ENCODE peak calls at places on chromosomes 4 and X, in eight cellular contexts. I is DND-41, E is astrocyte, P is tibial nerve, Q is heart right ventricle, N is tibial artery, W is left ventricle myocardium inferior, K is ovary. C is an unnamed sample. For H3K4me1, the result is how much of the 10 kb centered on the place peaks cover.

GRCh38 chr4:48553720-48554119 is 63.7 kb downstream of the ZAR1 start:
- DNase-seq in P (no peak), K (no peak), Q (no peak), E (no peak), W (no peak), I (no peak), N (no peak), C (no peak)

GRCh38 chr4:23962462-23962861 is 72.6 kb upstream of the PPARGC1A start:
- DNase-seq in N (no peak), P (no peak), K (no peak), E (no peak), W (no peak), Q (no peak), I (no peak), C (no peak)

GRCh38 chrX:39705299-39705698 is 392.5 kb downstream of the BCOR start:
- DNase-seq in W (peak), P (peak), Q (peak), N (peak), E (peak), I (no peak), K (peak), C (peak)

GRCh38 chr4:118740869-118741268 is 55.7 kb downstream of the METTL14 start:
- DNase-seq in W (no peak), N (no peak), P (no peak), K (no peak), Q (no peak), I (no peak), E (no peak), C (no peak)

GRCh38 chr4:142596121-142596520 is 250.0 kb downstream of the INPP4B start:
- DNase-seq in N (no peak), Q (no peak), P (no peak), K (no peak), W (no peak), E (no peak), I (no peak), C (no peak)

GRCh38 chr4:26360864-26361263 is 40.0 kb downstream of the RBPJ start:
- DNase-seq in P (no peak), Q (no peak), N (no peak), E (no peak), I (no peak), W (no peak), K (no peak), C (no peak)

GRCh38 chr4:7719354-7720174 is 220.1 kb downstream of the AFAP1 start:
- DNase-seq in E (no peak), I (peak), Q (peak), N (no peak), P (peak), W (peak), K (peak), C (no peak)

GRCh38 chr4:60683953-60684352 is 516.2 kb upstream of the ADGRL3 start:
- DNase-seq in Q (no peak), I (no peak), N (no peak), E (peak), P (no peak), W (no peak), K (no peak), C (no peak)

GRCh38 chrX:103910371-103910770 is 52.1 kb upstream of the TMSB15B start:
- DNase-seq in E (no peak), N (no peak), I (no peak), P (no peak), Q (no peak), K (no peak), W (no peak), C (no peak)

GRCh38 chr4:44495136-44495535 is 46.5 kb upstream of the KCTD8 start:
- DNase-seq in E (no peak), P (no peak), N (no peak), W (no peak), I (no peak), Q (no peak), K (no peak), C (no peak)

GRCh38 chrX:16883487-16883804 is 13.3 kb upstream of the RBBP7 start:
- DNase-seq in W (no peak), Q (no peak), P (no peak), I (no peak), N (no peak), E (no peak), K (no peak), C (no peak)

GRCh38 chr4:32226201-32226600 is 1506.0 kb downstream of the PCDH7 start:
- DNase-seq in Q (no peak), K (no peak), N (no peak), P (no peak), W (no peak), E (peak), I (no peak), C (no peak)

GRCh38 chrX:24392709-24393108 is 32.3 kb downstream of the SUPT20HL1 start:
- DNase-seq in P (no peak), W (peak), N (no peak), I (no peak), K (no peak), E (no peak), Q (peak), C (no peak)

GRCh38 chrX:12881914-12882313 is 15.0 kb downstream of the TLR7 start:
- DNase-seq in W (no peak), K (no peak), E (no peak), P (no peak), I (no peak), Q (no peak), N (no peak), C (no peak)

GRCh38 chrX:19462879-19463278 is 52.4 kb downstream of the MAP3K15 start:
- DNase-seq in I (no peak), P (no peak), N (no peak), W (no peak), E (no peak), Q (no peak), K (no peak), C (no peak)

GRCh38 chr4:138344851-138345250 is 102.7 kb upstream of the SLC7A11 start:
- DNase-seq in W (no peak), I (no peak), P (no peak), E (no peak), N (no peak), K (no peak), Q (no peak), C (no peak)

GRCh38 chrX:123665197-123665596 is 67.7 kb downstream of the THOC2 start:
- DNase-seq in P (no peak), W (no peak), I (no peak), K (no peak), Q (no peak), N (no peak), E (peak), C (no peak)

GRCh38 chr4:164997941-164998340 is 20.5 kb upstream of the TRIM61 start:
- DNase-seq in Q (no peak), W (no peak), P (no peak), K (no peak), I (no peak), N (no peak), E (no peak), C (no peak)

GRCh38 chr4:128528793-128529553 is 241.4 kb upstream of the PGRMC2 start:
- DNase-seq in N (no peak), Q (peak), W (no peak), K (no peak), E (peak), P (peak), I (no peak), C (no peak)

GRCh38 chr4:105637409-105638258 is 70.9 kb downstream of the INTS12 start:
- DNase-seq in E (peak), Q (peak), K (peak), N (peak), P (peak), W (peak), I (peak), C (peak)

GRCh38 chr4:105569014-105569850 is 16.8 kb downstream of the ARHGEF38 start:
- DNase-seq in W (no peak), K (no peak), I (no peak), P (no peak), Q (no peak), N (no peak), E (no peak), C (no peak)

GRCh38 chrX:101260435-101260834 is 30.7 kb downstream of the TAF7L start:
- DNase-seq in K (no peak), E (no peak), P (no peak), W (no peak), Q (no peak), I (no peak), N (no peak), C (no peak)

GRCh38 chr4:24394041-24394440 is 190.3 kb downstream of the DHX15 start:
- DNase-seq in I (no peak), K (no peak), E (peak), N (no peak), Q (no peak), W (no peak), P (no peak), C (no peak)

GRCh38 chrX:54495814-54496516 is at the start of gene FGD1:
- DNase-seq in K (peak), W (peak), N (peak), P (peak), Q (peak), I (peak), E (peak), C (peak)

GRCh38 chr4:128908735-128909134 is 99.2 kb downstream of the JADE1 start:
- DNase-seq in I (no peak), P (no peak), Q (no peak), E (no peak), K (no peak), W (no peak), N (no peak), C (no peak)

GRCh38 chrX:71253253-71254091 is 468 bp downstream of the ZMYM3 start:
- DNase-seq in Q (peak), W (peak), E (peak), N (no peak), P (peak), K (peak), I (peak), C (no peak)

GRCh38 chrX:151984328-151984727 is 9.9 kb upstream of the GABRE start:
- DNase-seq in I (no peak), K (no peak), E (peak), N (no peak), W (no peak), P (no peak), Q (no peak), C (no peak)

GRCh38 chr4:108166441-108167315 is 2.1 kb downstream of the LEF1 start:
- DNase-seq in N (no peak), P (no peak), K (no peak), E (peak), I (peak), W (no peak), Q (no peak), C (no peak)

GRCh38 chrX:153573999-153574398 is 24.9 kb downstream of the CCNQ start:
- DNase-seq in Q (no peak), E (no peak), K (no peak), I (no peak), N (no peak), W (no peak), P (no peak), C (no peak)

GRCh38 chr4:89171176-89171575 is 59.8 kb downstream of the TIGD2 start:
- DNase-seq in I (no peak), N (no peak), K (no peak), P (no peak), Q (no peak), W (no peak), E (no peak), C (no peak)

GRCh38 chrX:45715787-45716186 is 515.1 kb upstream of the DIPK2B start:
- DNase-seq in K (no peak), W (no peak), N (no peak), I (no peak), Q (no peak), E (peak), P (no peak), C (no peak)

GRCh38 chrX:54933150-54933826 is 12.7 kb downstream of the TRO start:
- DNase-seq in P (no peak), E (no peak), N (no peak), Q (no peak), I (no peak), K (no peak), W (no peak), C (no peak)

GRCh38 chr4:689498-690122 is 659 bp upstream of the SLC49A3 start:
- DNase-seq in K (no peak), E (no peak), W (no peak), N (no peak), I (no peak), P (no peak), Q (no peak), C (peak)
- TF ChIP-seq CTCF in K (no peak), E (no peak), W (no peak), N (no peak), I (no peak), P (no peak), Q (no peak), C (no peak)

GRCh38 chr4:183096276-183096965 is 2.6 kb upstream of the WWC2 start:
- DNase-seq in K (no peak), Q (no peak), I (no peak), W (no peak), N (no peak), E (no peak), P (no peak), C (no peak)

GRCh38 chr4:183098723-183099536 is at the start of gene WWC2:
- DNase-seq in N (peak), P (peak), E (peak), Q (peak), W (peak), K (peak), I (no peak), C (peak)

GRCh38 chr4:183098080-183098722 is 856 bp upstream of the WWC2 start:
- DNase-seq in N (peak), I (no peak), E (no peak), P (peak), W (peak), K (peak), Q (peak), C (peak)

GRCh38 chr4:183099537-183100297 is 660 bp downstream of the WWC2 start:
- DNase-seq in Q (peak), I (no peak), W (peak), N (peak), E (no peak), K (peak), P (no peak), C (peak)

DNA sequence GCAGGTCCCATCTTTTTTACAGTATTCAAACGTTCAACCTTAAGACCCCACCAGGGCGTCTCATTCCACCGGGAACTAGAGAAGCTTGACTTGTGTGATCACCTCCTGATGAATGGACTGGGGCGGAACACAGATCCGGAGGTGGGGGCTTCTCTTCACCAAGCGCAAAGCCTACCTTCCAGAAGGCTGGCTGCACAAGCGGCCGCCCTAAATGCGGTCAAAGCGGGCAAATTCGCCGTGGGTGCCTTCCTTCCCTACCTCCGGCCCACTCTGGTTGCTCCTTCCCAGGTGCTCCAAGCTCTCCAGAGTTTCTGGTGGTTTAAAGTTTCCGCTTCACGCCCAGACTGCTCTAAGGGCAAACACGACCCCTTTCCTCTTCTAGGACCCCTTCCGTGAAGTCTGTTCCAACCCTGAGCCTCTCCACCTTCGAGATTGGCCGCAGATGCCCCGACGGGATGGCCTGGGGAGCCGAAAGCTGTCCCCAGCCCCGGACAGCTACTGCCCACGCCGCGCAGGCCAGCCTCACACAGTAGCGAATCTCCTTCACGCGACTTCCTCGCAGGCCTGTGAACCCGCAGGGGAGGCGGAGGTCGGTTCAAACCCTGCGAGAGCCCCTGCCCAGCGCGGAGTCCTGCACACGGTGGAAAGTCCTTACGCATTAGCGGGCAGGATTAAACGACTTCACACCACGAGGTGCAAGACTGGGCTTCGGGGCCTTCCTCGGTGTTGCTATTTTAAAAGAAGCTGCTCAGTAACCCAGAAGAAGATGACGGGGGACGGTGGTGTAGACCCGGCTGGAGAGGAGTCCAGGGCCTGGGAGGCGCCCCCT is 1.6 kb upstream of the WWC2 start:
- DNase-seq in P (peak), E (no peak), N (peak), W (peak), I (no peak), Q (peak), K (peak), C (peak)
- H3K4me1 ChIP-seq in P (under half), E (under half), N (under half), W (under half), I (under half), Q (under half), K (under half), C (under half)

GRCh38 chr4:184529283-184529682 is 54.9 kb upstream of the IRF2 start:
- DNase-seq in N (no peak), E (peak), W (no peak), P (no peak), I (no peak), K (no peak), Q (no peak), C (no peak)
- H3K27ac ChIP-seq in N (no peak), E (peak), W (no peak), P (no peak), I (no peak), K (no peak), Q (no peak), C (no peak)

GRCh38 chr4:69829678-69830077 is 30.3 kb downstream of the SULT1E1 start:
- DNase-seq in E (no peak), P (no peak), Q (no peak), I (no peak), K (no peak), N (no peak), W (no peak), C (no peak)
- TF ChIP-seq CTCF in E (no peak), P (no peak), Q (no peak), I (no peak), K (no peak), N (no peak), W (no peak), C (no peak)

DNA sequence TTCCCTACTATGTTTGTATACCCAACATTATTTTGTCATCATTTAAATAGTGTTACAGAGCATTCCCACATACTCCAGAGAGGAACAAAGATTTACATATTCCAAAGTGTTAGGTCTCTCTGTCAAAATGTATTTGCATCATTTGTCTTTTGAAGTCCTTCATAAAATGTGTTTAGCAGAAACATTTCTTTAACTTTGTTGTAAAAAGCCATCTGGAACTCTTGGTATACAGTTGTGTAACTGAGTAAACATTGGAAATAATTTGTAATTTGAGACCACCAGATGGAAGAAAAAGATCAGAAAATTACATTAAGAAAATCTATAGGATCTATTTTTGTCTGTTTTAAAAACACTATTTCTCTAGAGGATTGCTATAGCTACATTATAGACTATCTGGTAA is 56.6 kb upstream of the ALB start:
- DNase-seq in E (no peak), P (no peak), W (no peak), I (no peak), N (no peak), K (no peak), Q (no peak), C (no peak)
- H3K4me1 ChIP-seq in E (under half), P (under half), W (under half), I (under half), N (under half), K (under half), Q (under half), C (under half)

GRCh38 chrX:130228871-130229270 is 39.8 kb downstream of the ZNF280C start:
- DNase-seq in K (no peak), P (no peak), E (no peak), I (peak), Q (no peak), N (no peak), W (no peak), C (no peak)

GRCh38 chrX:130224810-130225209 is 43.9 kb downstream of the ZNF280C start:
- DNase-seq in I (no peak), W (no peak), P (no peak), K (no peak), N (no peak), E (no peak), Q (no peak), C (no peak)
- H3K27ac ChIP-seq in I (no peak), W (no peak), P (no peak), K (no peak), N (no peak), E (no peak), Q (no peak), C (no peak)

DNA sequence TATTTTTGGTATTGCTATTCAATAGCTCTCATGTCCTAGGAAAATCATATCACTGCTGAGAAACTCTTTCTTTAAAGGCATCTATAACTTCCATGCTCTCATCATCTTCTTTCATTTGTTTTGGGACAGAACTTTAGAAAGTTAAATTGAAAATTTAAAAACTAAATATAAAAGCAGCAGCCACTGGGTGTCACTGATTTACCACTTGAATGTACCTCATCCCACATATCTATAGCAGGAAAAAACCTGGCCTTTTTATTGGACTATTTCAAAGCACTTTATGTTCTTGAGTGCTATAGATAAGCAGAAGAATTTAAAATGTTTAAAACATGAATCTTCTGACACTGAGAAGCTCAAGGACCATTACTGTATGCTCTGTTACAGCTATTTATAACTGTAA is 165.3 kb upstream of the TTC29 start:
- DNase-seq in N (no peak), I (no peak), W (no peak), P (no peak), K (no peak), Q (no peak), E (no peak), C (no peak)
- TF ChIP-seq CTCF in N (peak), I (no peak), W (peak), P (no peak), K (peak), Q (no peak), E (peak), C (no peak)

DNA sequence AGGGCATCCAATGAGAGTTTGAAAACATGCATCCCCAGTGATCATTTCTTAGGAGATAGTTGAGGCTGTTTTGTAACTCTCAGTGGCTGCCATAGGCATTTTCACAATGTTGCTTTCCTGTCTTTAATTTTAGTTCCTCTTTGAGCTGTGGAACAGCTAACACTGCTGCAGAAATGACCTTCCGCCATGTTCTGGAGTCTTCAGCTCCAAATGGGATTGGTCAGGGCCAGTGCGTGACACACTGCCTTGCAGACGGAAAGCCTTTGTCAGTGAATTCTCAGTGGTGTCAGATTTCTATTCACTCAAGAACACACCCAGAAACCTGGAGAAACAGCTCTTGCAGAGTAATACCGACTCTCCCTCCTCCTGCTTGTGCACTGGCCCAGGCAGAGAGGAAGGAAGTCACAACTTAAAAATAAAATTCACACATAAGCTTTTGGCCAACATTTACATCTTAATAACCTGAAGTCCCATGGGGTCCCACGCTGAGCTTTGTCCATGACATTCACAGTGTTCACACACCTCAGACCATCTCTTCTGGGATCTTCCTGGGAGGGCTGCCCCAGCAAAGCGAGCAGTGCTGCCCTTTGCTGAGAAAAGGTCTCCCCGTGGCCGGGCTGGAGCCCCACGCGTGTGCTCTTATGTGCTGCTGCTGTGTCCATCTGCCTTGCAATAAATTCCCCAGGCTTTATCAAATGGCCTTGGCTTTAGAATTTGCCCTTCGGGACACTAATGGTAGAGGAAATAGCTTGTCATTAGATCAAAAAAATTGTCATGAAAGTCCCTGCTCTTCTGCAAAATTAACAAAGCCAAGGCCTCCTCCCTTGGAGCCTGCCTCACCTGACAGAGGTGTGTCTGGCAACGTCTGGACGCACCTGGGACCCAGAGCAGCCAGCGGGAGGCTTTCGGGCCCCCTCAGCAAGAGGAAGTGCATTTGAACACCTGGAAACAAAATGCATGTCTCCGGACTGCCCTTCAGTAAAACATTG is 126.8 kb downstream of the IRF2 start:
- DNase-seq in K (no peak), W (peak), P (peak), N (no peak), Q (peak), I (no peak), E (peak), C (peak)
- H3K4me1 ChIP-seq in K (under half), W (half or more), P (under half), N (under half), Q (under half), I (under half), E (under half), C (under half)

C was measured in right lobe of liver.